ENCODE peak calls at places on chromosomes 16 and 17, in ten cellular contexts. B is ascending aorta, I is neural progenitor cell, Y is heart right ventricle, H is fibroblast of lung, Q is thyroid gland, M is mammary epithelial cell, S is transverse colon, X is stomach, O is left lung. N is an unnamed sample.

GRCh38 chr17:11178576-11178975 is 62.4 kb upstream of the SHISA6 start:
- DNase-seq in B (no peak), I (no peak), Y (no peak), H (no peak), Q (no peak), M (no peak), S (no peak), X (no peak), O (no peak), N (no peak)

GRCh38 chr17:1126801-1127550 is 52.8 kb downstream of the ABR start:
- DNase-seq in B (no peak), I (no peak), Y (no peak), H (no peak), Q (no peak), M (no peak), S (no peak), X (no peak), O (no peak), N (no peak)

GRCh38 chr17:37050905-37051304 is 102.2 kb downstream of the AATF start:
- DNase-seq in B (no peak), I (no peak), Y (no peak), H (no peak), Q (no peak), M (no peak), S (no peak), X (no peak), O (no peak), N (peak)

GRCh38 chr17:41118721-41119120 is 548 bp upstream of the KRTAP4-11 start:
- DNase-seq in B (no peak), I (no peak), Y (no peak), H (no peak), Q (no peak), M (no peak), S (no peak), X (no peak), O (no peak), N (no peak)

GRCh38 chr17:44773140-44773539 is 14.4 kb downstream of the ADAM11 start:
- DNase-seq in B (no peak), I (no peak), Y (no peak), H (no peak), Q (no peak), M (no peak), S (no peak), X (no peak), O (no peak), N (no peak)

GRCh38 chr16:28823719-28824547 is 1.1 kb downstream of the ATXN2L start:
- DNase-seq in B (peak), I (peak), Y (peak), H (peak), Q (peak), M (peak), S (peak), X (peak), O (peak), N (peak)

GRCh38 chr16:84332975-84333684 is 35.2 kb upstream of the ATP2C2 start:
- DNase-seq in B (no peak), I (no peak), Y (no peak), H (no peak), Q (peak), M (no peak), S (peak), X (peak), O (peak), N (peak)

GRCh38 chr17:34370997-34371395 is 8.0 kb upstream of the CCL1 start:
- DNase-seq in B (no peak), I (no peak), Y (no peak), H (no peak), Q (no peak), M (peak), S (no peak), X (no peak), O (no peak), N (no peak)

GRCh38 chr17:34739386-34739785 is 160.0 kb downstream of the TMEM132E start:
- DNase-seq in B (no peak), I (no peak), Y (no peak), H (no peak), Q (no peak), M (no peak), S (no peak), X (peak), O (no peak), N (no peak)

GRCh38 chr17:33366998-33367397 is 73.9 kb upstream of the ASIC2 start:
- DNase-seq in B (no peak), I (peak), Y (no peak), H (no peak), Q (no peak), M (no peak), S (no peak), X (no peak), O (no peak), N (no peak)

GRCh38 chr16:74291577-74292208 is 4.9 kb upstream of the PSMD7 start:
- DNase-seq in B (no peak), I (no peak), Y (no peak), H (peak), Q (no peak), M (peak), S (no peak), X (no peak), O (no peak), N (no peak)

GRCh38 chr16:20137909-20138308 is 64.2 kb upstream of the GPR139 start:
- DNase-seq in B (no peak), I (no peak), Y (no peak), H (no peak), Q (no peak), M (no peak), S (no peak), X (no peak), O (no peak), N (no peak)

GRCh38 chr16:30941600-30942420 is 7.1 kb upstream of the ORAI3 start:
- DNase-seq in B (no peak), I (peak), Y (peak), H (peak), Q (peak), M (peak), S (peak), X (peak), O (peak), N (no peak)

GRCh38 chr17:30323262-30323894 is 10.5 kb downstream of the TMIGD1 start:
- DNase-seq in B (no peak), I (no peak), Y (no peak), H (no peak), Q (peak), M (no peak), S (peak), X (no peak), O (no peak), N (no peak)

GRCh38 chr17:66691644-66692500 is 143.0 kb upstream of the CACNG5 start:
- DNase-seq in B (no peak), I (no peak), Y (no peak), H (peak), Q (no peak), M (no peak), S (no peak), X (no peak), O (no peak), N (no peak)

GRCh38 chr16:75265911-75266701 is 14.7 kb upstream of the BCAR1 start:
- DNase-seq in B (no peak), I (peak), Y (peak), H (peak), Q (peak), M (peak), S (peak), X (peak), O (peak), N (no peak)

GRCh38 chr16:86511317-86512161 is 1.2 kb downstream of the FOXF1 start:
- DNase-seq in B (no peak), I (peak), Y (no peak), H (no peak), Q (no peak), M (no peak), S (no peak), X (no peak), O (no peak), N (no peak)

GRCh38 chr16:80623376-80623775 is 82.6 kb downstream of the DYNLRB2 start:
- DNase-seq in B (no peak), I (no peak), Y (no peak), H (peak), Q (no peak), M (no peak), S (no peak), X (no peak), O (no peak), N (peak)

GRCh38 chr17:19460695-19461094 is 49.7 kb downstream of the RNF112 start:
- DNase-seq in B (no peak), I (no peak), Y (no peak), H (peak), Q (no peak), M (no peak), S (peak), X (no peak), O (no peak), N (no peak)

GRCh38 chr17:73401911-73402310 is 90.1 kb upstream of the CDC42EP4 start:
- DNase-seq in B (no peak), I (peak), Y (peak), H (peak), Q (no peak), M (no peak), S (no peak), X (no peak), O (no peak), N (no peak)

GRCh38 chr17:81164464-81165245 is 652 bp upstream of the PVALEF start:
- DNase-seq in B (no peak), I (peak), Y (no peak), H (no peak), Q (peak), M (no peak), S (no peak), X (peak), O (no peak), N (peak)

GRCh38 chr17:81165246-81166032 is at the start of gene PVALEF:
- DNase-seq in B (no peak), I (peak), Y (no peak), H (no peak), Q (peak), M (no peak), S (no peak), X (no peak), O (no peak), N (no peak)

GRCh38 chr17:81163051-81163695 is 2.1 kb upstream of the PVALEF start:
- DNase-seq in B (no peak), I (no peak), Y (no peak), H (no peak), Q (no peak), M (no peak), S (no peak), X (no peak), O (no peak), N (no peak)

GRCh38 chr17:81162491-81162890 is 2.8 kb upstream of the PVALEF start:
- DNase-seq in B (no peak), I (no peak), Y (no peak), H (no peak), Q (no peak), M (no peak), S (no peak), X (no peak), O (no peak), N (no peak)

GRCh38 chr17:81163703-81164413 is 1.4 kb upstream of the PVALEF start:
- DNase-seq in B (no peak), I (no peak), Y (no peak), H (no peak), Q (no peak), M (no peak), S (no peak), X (no peak), O (no peak), N (no peak)
- H3K4me3 ChIP-seq in B (no peak), I (no peak), Y (no peak), H (no peak), Q (no peak), M (no peak), S (no peak), X (no peak), O (no peak), N (no peak)

GRCh38 chr17:32275060-32276042 is 9.7 kb downstream of the RHBDL3 start:
- DNase-seq in B (peak), I (no peak), Y (no peak), H (peak), Q (no peak), M (peak), S (no peak), X (no peak), O (peak), N (no peak)
- TF ChIP-seq CTCF in B (no peak), I (no peak), Y (no peak), H (no peak), Q (no peak), M (no peak), S (no peak), X (no peak), O (no peak), N (peak)

DNA sequence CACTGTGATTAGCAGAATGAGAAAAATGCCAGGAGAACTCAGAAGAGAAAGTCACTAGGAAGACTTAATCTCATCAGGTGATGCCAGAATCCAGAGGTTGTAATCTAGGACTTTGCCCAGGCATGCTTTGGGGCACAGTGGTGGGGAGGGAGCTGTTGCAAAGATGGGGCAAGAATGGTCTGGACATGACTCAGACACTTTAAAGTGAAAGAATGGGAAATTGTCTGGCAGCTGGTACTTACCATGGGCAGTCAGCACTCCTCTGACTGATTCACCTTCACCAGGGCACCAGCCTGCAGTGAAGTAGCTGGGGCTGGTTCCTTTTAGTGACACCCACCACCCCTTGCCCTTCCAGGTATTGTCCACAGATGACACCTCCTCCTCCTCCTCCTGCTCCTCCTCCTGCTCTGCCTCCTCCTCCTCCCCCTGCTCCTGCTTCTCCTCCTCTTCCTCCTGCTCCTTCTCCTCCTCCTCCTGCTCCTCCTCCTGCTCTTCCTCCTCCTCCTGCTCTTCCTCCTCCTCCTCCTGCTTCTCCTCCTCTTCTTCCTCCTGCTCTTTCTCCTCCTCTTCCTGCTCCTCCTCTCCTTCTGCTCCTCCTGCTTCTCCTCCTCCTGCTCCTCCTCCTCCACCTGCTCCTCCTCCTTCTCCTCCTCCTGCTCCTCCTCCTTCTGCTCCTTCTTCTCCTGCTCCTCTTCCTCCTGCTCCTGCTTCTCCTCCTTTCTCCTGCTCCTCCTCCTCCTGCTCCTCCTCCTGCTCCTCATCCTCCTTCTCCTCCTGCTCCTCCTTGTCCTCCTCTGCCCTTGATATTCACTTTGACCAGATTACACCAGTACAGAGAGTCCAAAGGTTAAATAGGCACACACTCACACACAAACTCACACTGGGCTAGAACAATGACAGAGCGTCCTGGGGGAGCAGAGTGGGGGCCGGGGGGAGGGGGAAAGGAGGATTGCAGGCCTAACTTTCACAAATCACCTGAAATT is at the start of gene CHD9NB:
- DNase-seq in B (no peak), I (no peak), Y (no peak), H (peak), Q (peak), M (peak), S (peak), X (no peak), O (peak), N (peak)
- H3K4me3 ChIP-seq in B (no peak), I (no peak), Y (no peak), H (peak), Q (no peak), M (peak), S (no peak), X (no peak), O (no peak), N (peak)

GRCh38 chr17:58960068-58960467 is 146.6 kb downstream of the TRIM37 start:
- DNase-seq in B (no peak), I (no peak), Y (no peak), H (peak), Q (peak), M (peak), S (no peak), X (no peak), O (no peak), N (peak)
- TF ChIP-seq CTCF in B (no peak), I (no peak), Y (no peak), H (peak), Q (peak), M (no peak), S (no peak), X (no peak), O (no peak), N (peak)

N was measured in retinal pigment epithelial cell.